ENCODE peak calls at places on chromosomes 7 and 10, in five cellular contexts. V, A, B, W and Q are unnamed samples. For H3K4me1, the result is how much of the 10 kb centered on the place peaks cover.

GRCh38 chr7:150314639-150315239 is 8.4 kb upstream of the LRRC61 start:
- DNase-seq in V (no peak), A (no peak), B (no peak), W (no peak), Q (no peak)

GRCh38 chr10:46544989-46545791 is 11.3 kb downstream of the GPRIN2 start:
- DNase-seq in V (no peak), A (peak), B (no peak), W (no peak), Q (no peak)

GRCh38 chr10:30977385-30977784 is 54.3 kb downstream of the ZNF438 start:
- DNase-seq in V (no peak), A (no peak), B (no peak), W (peak), Q (no peak)

GRCh38 chr10:5310914-5311313 is 53.9 kb upstream of the UCN3 start:
- DNase-seq in V (no peak), A (no peak), B (no peak), W (no peak), Q (no peak)

GRCh38 chr7:102456327-102456726 is 8.3 kb downstream of the ALKBH4 start:
- DNase-seq in V (no peak), A (no peak), B (no peak), W (peak), Q (no peak)

GRCh38 chr7:45389073-45389872 is 184.9 kb upstream of the ADCY1 start:
- DNase-seq in V (no peak), A (no peak), B (no peak), W (no peak), Q (no peak)

GRCh38 chr10:74831518-74832120 is 5.2 kb downstream of the KAT6B start:
- DNase-seq in V (no peak), A (no peak), B (no peak), W (no peak), Q (no peak)

GRCh38 chr10:126131338-126131737 is 235.0 kb downstream of the FANK1 start:
- DNase-seq in V (no peak), A (no peak), B (no peak), W (peak), Q (no peak)

GRCh38 chr7:139591550-139592195 is 68.2 kb downstream of the CLEC2L start:
- DNase-seq in V (no peak), A (no peak), B (no peak), W (no peak), Q (no peak)

GRCh38 chr10:121734517-121735137 is 136.4 kb upstream of the FGFR2 start:
- DNase-seq in V (no peak), A (peak), B (peak), W (peak), Q (no peak)

GRCh38 chr7:17007841-17008240 is 126.1 kb upstream of the AGR3 start:
- DNase-seq in V (no peak), A (no peak), B (no peak), W (no peak), Q (no peak)

GRCh38 chr10:81724431-81724830 is 150.6 kb upstream of the NRG3 start:
- DNase-seq in V (no peak), A (no peak), B (no peak), W (no peak), Q (no peak)

GRCh38 chr7:119270045-119270464 is 1002.9 kb upstream of the KCND2 start:
- DNase-seq in V (no peak), A (peak), B (peak), W (peak), Q (peak)

GRCh38 chr7:137685439-137686164 is 161.2 kb downstream of the DGKI start:
- DNase-seq in V (no peak), A (no peak), B (no peak), W (no peak), Q (no peak)

GRCh38 chr7:151459726-151460473 is 20.0 kb upstream of the CRYGN start:
- DNase-seq in V (peak), A (peak), B (no peak), W (peak), Q (peak)

GRCh38 chr7:93574646-93575554 is at the start of gene CALCR:
- DNase-seq in V (no peak), A (peak), B (no peak), W (no peak), Q (no peak)

GRCh38 chr7:133904766-133905165 is 222.4 kb upstream of the LRGUK start:
- DNase-seq in V (no peak), A (no peak), B (no peak), W (no peak), Q (no peak)

GRCh38 chr10:971150-971542 is 17.1 kb upstream of the GTPBP4 start:
- DNase-seq in V (no peak), A (no peak), B (no peak), W (peak), Q (no peak)

GRCh38 chr10:122576291-122576690 is 15.7 kb downstream of the DMBT1 start:
- DNase-seq in V (no peak), A (no peak), B (no peak), W (no peak), Q (no peak)

GRCh38 chr7:157284229-157285014 is 52.4 kb upstream of the DNAJB6 start:
- DNase-seq in V (no peak), A (no peak), B (no peak), W (no peak), Q (no peak)

GRCh38 chr10:103589074-103589630 is 95.6 kb downstream of the NEURL1 start:
- DNase-seq in V (no peak), A (no peak), B (no peak), W (no peak), Q (no peak)

GRCh38 chr10:56269181-56269580 is 91.9 kb downstream of the ZWINT start:
- DNase-seq in V (no peak), A (no peak), B (no peak), W (no peak), Q (no peak)

DNA sequence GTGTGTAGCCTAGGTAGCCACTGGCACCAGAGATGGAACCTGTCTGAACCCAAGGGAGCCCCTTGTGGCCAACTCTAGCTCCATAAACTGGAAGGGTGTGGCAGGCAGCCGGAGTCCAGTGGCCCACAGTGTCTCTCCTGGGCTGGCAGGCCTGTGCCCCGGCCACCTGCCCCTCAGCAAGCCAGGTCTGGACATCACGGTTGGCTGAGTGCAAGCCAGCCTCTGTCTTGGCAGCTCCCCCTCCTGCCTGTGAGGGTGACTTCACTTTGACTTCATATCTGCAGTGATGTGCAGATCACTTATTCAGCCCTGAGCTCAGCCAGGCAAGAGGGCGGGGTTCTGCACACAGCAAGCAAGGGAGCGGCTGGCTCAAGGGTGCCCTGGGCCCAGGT is 1.3 kb upstream of the RET start:
- DNase-seq in V (no peak), A (peak), B (no peak), W (no peak), Q (no peak)
- H3K4me3 ChIP-seq in V (no peak), A (no peak), B (no peak), W (no peak), Q (no peak)

DNA sequence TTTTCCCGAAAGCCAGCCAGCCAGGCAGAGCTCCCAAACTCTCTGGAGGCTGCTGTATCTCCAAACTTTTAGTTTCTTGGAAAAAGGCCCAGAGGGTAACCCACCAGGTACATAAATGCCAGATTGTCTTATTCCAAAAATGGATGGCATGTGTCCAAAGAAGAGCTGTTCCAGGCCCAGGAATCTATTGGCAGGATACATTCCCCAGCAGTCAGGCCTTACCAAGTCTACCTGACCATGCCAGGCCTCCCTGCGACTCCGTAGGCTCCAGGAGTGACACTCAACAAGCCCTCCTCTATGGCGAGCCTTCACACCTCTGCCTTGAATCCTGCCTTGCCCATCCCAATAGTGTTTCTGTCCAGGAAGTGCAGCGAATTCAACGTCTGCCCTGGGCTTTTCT is 95.6 kb downstream of the GRB10 start:
- DNase-seq in V (no peak), A (no peak), B (no peak), W (no peak), Q (no peak)
- H3K4me1 ChIP-seq in V (under half), A (under half), B (under half), W (under half), Q (under half)

GRCh38 chr7:155203882-155204691 is 93.6 kb upstream of the INSIG1 start:
- DNase-seq in V (no peak), A (no peak), B (no peak), W (no peak), Q (no peak)
- H3K27ac ChIP-seq in V (no peak), A (no peak), B (peak), W (no peak), Q (no peak)

GRCh38 chr10:132232553-132232949 is 45.8 kb downstream of the DPYSL4 start:
- DNase-seq in V (peak), A (no peak), B (no peak), W (no peak), Q (no peak)

GRCh38 chr10:132229834-132230556 is 43.2 kb downstream of the DPYSL4 start:
- DNase-seq in V (no peak), A (no peak), B (peak), W (peak), Q (no peak)

GRCh38 chr10:132229096-132229495 is 42.3 kb downstream of the DPYSL4 start:
- DNase-seq in V (no peak), A (no peak), B (no peak), W (no peak), Q (no peak)

GRCh38 chr10:132231656-132232552 is 45.2 kb downstream of the DPYSL4 start:
- DNase-seq in V (no peak), A (no peak), B (peak), W (no peak), Q (no peak)

DNA sequence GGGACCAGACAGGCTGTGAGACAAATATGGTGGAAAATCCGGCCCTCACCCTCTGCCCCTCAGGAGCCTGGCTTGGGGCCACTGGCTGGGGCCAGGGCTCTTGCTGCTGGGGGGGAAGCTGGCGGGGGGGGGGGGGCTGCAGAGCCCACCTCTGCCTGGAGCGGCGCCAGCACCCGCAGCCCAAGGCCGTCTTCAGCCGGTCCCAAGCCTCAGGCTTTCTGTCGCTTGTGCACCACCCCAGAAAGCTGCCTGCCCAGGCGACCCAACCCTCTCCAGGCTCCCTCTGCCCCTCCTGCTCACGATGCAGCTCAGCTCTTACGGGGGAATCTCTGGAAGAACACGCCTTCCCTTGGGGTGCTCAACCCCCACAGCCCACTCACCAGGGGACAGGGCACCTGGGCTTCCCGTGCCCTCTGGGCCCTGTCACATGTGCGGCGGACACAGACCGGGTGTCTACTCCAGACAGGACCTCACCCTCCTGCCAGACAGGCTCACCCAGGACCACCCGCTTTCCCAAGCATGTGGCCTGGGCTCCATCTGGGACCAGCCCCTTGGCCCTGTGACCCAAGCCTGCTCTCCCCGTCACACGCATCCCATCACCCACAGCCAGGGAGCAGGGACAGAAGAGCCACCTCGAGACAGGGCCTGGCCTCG is 43.9 kb downstream of the DPYSL4 start:
- DNase-seq in V (no peak), A (no peak), B (no peak), W (no peak), Q (no peak)
- H3K4me3 ChIP-seq in V (no peak), A (no peak), B (no peak), W (no peak), Q (peak)

GRCh38 chr7:930975-931758 is 23.3 kb downstream of the ADAP1 start:
- DNase-seq in V (no peak), A (no peak), B (no peak), W (no peak), Q (no peak)

GRCh38 chr7:934469-935320 is 19.8 kb downstream of the ADAP1 start:
- DNase-seq in V (no peak), A (no peak), B (no peak), W (no peak), Q (no peak)

GRCh38 chr7:932651-932975 is 21.9 kb downstream of the ADAP1 start:
- DNase-seq in V (no peak), A (no peak), B (no peak), W (no peak), Q (no peak)

GRCh38 chr7:929311-929711 is 25.2 kb downstream of the ADAP1 start:
- DNase-seq in V (no peak), A (no peak), B (no peak), W (no peak), Q (peak)

GRCh38 chr7:931871-932650 is 22.4 kb downstream of the ADAP1 start:
- DNase-seq in V (no peak), A (no peak), B (no peak), W (no peak), Q (no peak)
- H3K4me1 ChIP-seq in V (under half), A (under half), B (under half), W (under half), Q (under half)

GRCh38 chr10:8269976-8270375 is 215.5 kb downstream of the GATA3 start:
- DNase-seq in V (no peak), A (no peak), B (no peak), W (no peak), Q (no peak)
- H3K27ac ChIP-seq in V (no peak), A (no peak), B (no peak), W (no peak), Q (no peak)

GRCh38 chr10:128027306-128027705 is 98.9 kb downstream of the MKI67 start:
- DNase-seq in V (peak), A (no peak), B (no peak), W (no peak), Q (no peak)
- H3K4me3 ChIP-seq in V (no peak), A (no peak), B (no peak), W (no peak), Q (no peak)

DNA sequence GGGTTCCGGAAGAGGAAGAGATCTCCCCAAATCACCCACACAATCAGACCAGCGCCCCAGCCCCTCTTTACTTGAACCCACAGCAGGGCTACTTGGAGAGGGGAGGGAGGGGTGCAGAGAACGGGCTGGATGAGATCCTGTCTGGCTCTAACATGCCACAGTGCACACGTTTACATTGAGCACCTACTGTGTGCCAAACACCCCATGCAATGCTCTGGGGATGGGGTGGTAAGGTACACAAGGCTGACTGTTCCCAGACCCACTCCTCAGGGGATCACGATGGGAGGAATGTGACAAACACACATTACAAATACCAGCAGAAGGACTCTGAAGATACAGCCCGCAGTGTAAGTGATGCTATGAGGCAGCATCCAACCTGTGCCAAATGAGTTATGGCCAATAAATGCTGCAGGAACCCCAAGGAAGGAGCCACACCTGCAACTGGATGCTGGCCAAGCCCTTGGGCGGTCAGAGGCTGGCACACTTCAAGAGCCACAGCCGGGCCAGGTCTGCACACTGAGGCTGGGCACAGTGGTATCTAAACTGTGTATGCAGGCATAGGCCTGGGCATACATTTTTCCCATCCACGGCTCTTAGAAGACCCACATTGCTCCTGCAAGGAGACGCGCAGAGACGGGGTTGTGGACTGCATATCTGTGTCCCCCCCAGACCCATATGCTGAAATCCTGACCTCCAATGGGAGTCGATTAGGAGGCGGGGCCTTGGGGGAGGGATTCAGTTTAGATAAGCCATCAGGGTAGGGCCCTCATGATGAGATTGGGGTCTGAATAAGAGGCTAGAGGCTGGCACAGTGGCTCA is 6.4 kb downstream of the SPOCK2 start:
- DNase-seq in V (no peak), A (no peak), B (no peak), W (no peak), Q (no peak)
- H3K4me1 ChIP-seq in V (under half), A (under half), B (half or more), W (under half), Q (under half)

GRCh38 chr10:79948976-79949722 is at the start of gene SFTPD:
- DNase-seq in V (no peak), A (no peak), B (no peak), W (no peak), Q (no peak)

GRCh38 chr10:79946270-79947082 is 2.4 kb downstream of the SFTPD start:
- DNase-seq in V (no peak), A (no peak), B (no peak), W (no peak), Q (no peak)

GRCh38 chr10:79944428-79945395 is 4.2 kb downstream of the SFTPD start:
- DNase-seq in V (no peak), A (no peak), B (no peak), W (no peak), Q (no peak)

GRCh38 chr10:79947083-79947415 is 1.9 kb downstream of the SFTPD start:
- DNase-seq in V (no peak), A (no peak), B (no peak), W (no peak), Q (no peak)

DNA sequence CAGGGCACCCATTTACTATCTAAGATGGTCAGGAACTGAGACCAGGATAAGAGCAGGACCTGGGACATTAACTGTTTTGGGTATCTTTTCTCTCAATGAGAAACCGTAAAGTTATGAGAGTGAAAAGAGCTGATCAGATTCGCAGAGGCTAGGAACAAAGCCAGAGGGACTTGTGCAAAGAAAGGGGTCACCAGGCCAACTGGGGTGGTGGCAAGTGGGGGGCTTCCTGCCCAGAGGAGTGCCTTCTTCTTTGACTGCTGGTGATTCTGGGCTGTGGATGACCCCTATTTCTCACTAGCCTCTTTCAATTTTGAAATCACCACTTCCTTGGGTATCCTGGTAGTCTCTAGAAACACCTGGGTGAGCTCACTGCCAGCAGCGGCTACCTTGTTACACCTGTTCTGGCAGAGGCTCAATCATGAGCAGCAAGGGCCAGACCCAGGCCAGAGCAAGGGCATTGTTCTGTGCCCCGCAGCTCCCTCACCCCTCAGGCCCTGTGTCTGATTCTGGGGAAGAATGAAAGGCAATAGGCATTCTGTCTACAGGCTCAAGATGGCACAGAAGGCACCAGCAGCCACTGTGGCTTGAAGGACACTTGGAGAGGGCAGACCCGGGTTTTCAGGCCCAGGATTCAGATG is 999 bp downstream of the SFTPD start:
- DNase-seq in V (no peak), A (no peak), B (no peak), W (no peak), Q (no peak)
- H3K27ac ChIP-seq in V (no peak), A (no peak), B (no peak), W (no peak), Q (no peak)